ENCODE peak calls at places on chromosomes 11 and 22, in seven cellular contexts. Y, O, Z, K, M, V and T are unnamed samples.

GRCh38 chr11:119472186-119472855 is 49.3 kb upstream of the THY1 start:
- DNase-seq in V (no peak), Z (no peak), M (no peak), O (no peak), Y (no peak), K (no peak), T (no peak)

GRCh38 chr11:114061053-114062049 is 1.8 kb downstream of the ZBTB16 start:
- DNase-seq in K (peak), Z (peak), V (no peak), O (peak), Y (no peak), M (no peak), T (peak)

GRCh38 chr11:62724171-62724570 is 3.1 kb downstream of the HNRNPUL2 start:
- DNase-seq in O (no peak), V (no peak), K (no peak), Y (no peak), M (no peak), Z (no peak), T (no peak)

GRCh38 chr22:26406118-26406517 is 22.9 kb upstream of the ASPHD2 start:
- DNase-seq in K (no peak), O (no peak), M (no peak), Y (no peak), V (no peak), Z (no peak), T (no peak)

GRCh38 chr22:45202333-45203149 is 38.2 kb downstream of the KIAA0930 start:
- DNase-seq in M (no peak), Y (no peak), K (no peak), V (no peak), O (no peak), Z (no peak), T (no peak)

GRCh38 chr11:9802291-9802861 is 138.5 kb downstream of the SWAP70 start:
- DNase-seq in M (no peak), Z (no peak), Y (no peak), V (no peak), O (peak), K (no peak), T (no peak)

GRCh38 chr11:8813658-8814057 is 97.3 kb upstream of the AKIP1 start:
- DNase-seq in K (peak), Y (peak), V (peak), O (peak), M (no peak), Z (peak), T (peak)

GRCh38 chr11:65663634-65664200 is 1.0 kb upstream of the RELA start:
- DNase-seq in V (no peak), K (peak), Z (no peak), Y (no peak), O (peak), M (no peak), T (no peak)

GRCh38 chr11:119774180-119774763 is 45.3 kb upstream of the NECTIN1 start:
- DNase-seq in V (no peak), K (peak), M (no peak), O (no peak), Z (peak), Y (no peak), T (peak)

GRCh38 chr11:7520981-7521487 is 7.2 kb downstream of the PPFIBP2 start:
- DNase-seq in Y (no peak), O (no peak), V (no peak), K (no peak), M (no peak), Z (no peak), T (peak)

GRCh38 chr22:40453676-40454075 is 83.3 kb downstream of the SGSM3 start:
- DNase-seq in M (no peak), Z (no peak), K (no peak), V (no peak), Y (no peak), O (no peak), T (no peak)

GRCh38 chr22:27829620-27830019 is 28.1 kb upstream of the MN1 start:
- DNase-seq in M (no peak), V (no peak), Y (no peak), O (no peak), K (no peak), Z (no peak), T (no peak)

GRCh38 chr22:17751596-17751995 is 22.7 kb downstream of the BID start:
- DNase-seq in V (no peak), Z (no peak), M (no peak), O (no peak), Y (no peak), K (no peak), T (no peak)

GRCh38 chr22:47586946-47587345 is 824.5 kb downstream of the TBC1D22A start:
- DNase-seq in M (no peak), K (no peak), V (no peak), Z (no peak), O (no peak), Y (no peak), T (no peak)

GRCh38 chr11:111845256-111846028 is 25.9 kb downstream of the ALG9 start:
- DNase-seq in V (no peak), Y (no peak), K (no peak), O (no peak), Z (no peak), M (no peak), T (peak)

GRCh38 chr11:31118566-31118965 is 251.0 kb downstream of the DCDC1 start:
- DNase-seq in O (no peak), M (no peak), Y (no peak), V (no peak), K (no peak), Z (no peak), T (no peak)

GRCh38 chr11:61119571-61119970 is 17.3 kb downstream of the CD5 start:
- DNase-seq in K (no peak), O (no peak), M (no peak), V (no peak), Z (no peak), Y (no peak), T (no peak)

GRCh38 chr11:66881436-66881835 is 24.6 kb downstream of the LRFN4 start:
- DNase-seq in O (no peak), M (no peak), Y (no peak), Z (no peak), V (no peak), K (no peak), T (no peak)

GRCh38 chr11:46120711-46121327 is 435 bp downstream of the PHF21A start:
- DNase-seq in Y (no peak), Z (peak), O (peak), M (no peak), K (peak), V (no peak), T (peak)

GRCh38 chr22:23896166-23896522 is 2.0 kb downstream of the MIF start:
- DNase-seq in V (no peak), M (no peak), Y (no peak), K (no peak), O (no peak), Z (no peak), T (no peak)

GRCh38 chr11:2518112-2518982 is 73.5 kb downstream of the KCNQ1 start:
- DNase-seq in Z (peak), Y (no peak), O (peak), V (no peak), M (no peak), K (no peak), T (no peak)

GRCh38 chr22:30574095-30574981 is at the start of gene GAL3ST1:
- DNase-seq in Z (peak), M (no peak), V (no peak), O (peak), Y (no peak), K (no peak), T (no peak)

GRCh38 chr22:48757581-48757980 is 1070.1 kb downstream of the BRD1 start:
- DNase-seq in K (no peak), M (no peak), Y (no peak), Z (no peak), V (no peak), O (no peak), T (no peak)
- TF ChIP-seq MAX in K (no peak), M (no peak), Y (no peak), Z (no peak), V (no peak), O (no peak), T (no peak)

DNA sequence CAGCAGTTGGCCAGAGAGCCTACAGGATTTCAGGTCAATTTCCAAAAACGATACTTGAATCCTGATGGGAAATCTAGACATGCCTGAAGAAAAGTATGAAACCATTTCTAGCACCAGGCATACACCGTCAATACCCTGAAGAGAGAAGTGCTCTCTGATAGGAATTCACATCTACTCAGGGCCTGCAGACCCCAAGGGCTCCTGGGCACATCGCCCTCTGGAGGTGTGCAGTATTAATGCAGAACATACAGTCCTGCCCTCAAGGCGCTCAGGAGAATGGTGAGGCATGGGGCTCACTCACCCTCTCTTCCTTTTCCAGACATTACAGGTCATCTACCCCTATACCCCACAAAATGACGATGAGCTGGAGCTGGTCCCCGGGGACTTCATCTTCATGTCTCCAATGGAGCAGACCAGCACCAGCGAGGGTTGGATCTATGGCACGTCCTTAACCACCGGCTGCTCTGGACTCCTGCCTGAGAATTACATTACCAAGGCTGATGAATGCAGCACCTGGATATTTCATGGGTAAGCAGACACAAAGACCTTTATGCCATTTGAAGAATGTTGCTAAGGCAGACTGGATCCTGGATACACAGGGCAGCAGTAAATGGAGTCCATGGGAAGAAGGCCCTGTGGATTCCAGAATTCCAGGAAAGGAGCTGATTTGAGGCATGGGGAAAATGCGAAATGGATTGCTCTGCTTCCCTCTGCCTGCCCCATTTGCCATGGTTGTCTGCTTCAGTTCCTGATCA is 49.3 kb upstream of the CRTAM start:
- DNase-seq in M (no peak), K (no peak), O (no peak), Z (no peak), V (no peak), Y (no peak), T (no peak)
- TF ChIP-seq CTCF in M (peak), K (no peak), O (peak), Z (no peak), V (peak), Y (peak), T (peak)

GRCh38 chr11:75428301-75428724 is 4.7 kb downstream of the KLHL35 start:
- DNase-seq in Z (peak), V (no peak), K (peak), M (no peak), O (peak), Y (no peak), T (peak)
- TF ChIP-seq MAX in Z (no peak), V (no peak), K (no peak), M (no peak), O (peak), Y (no peak), T (peak)

GRCh38 chr11:104549019-104549418 is 349.2 kb downstream of the CASP12 start:
- DNase-seq in O (no peak), Y (no peak), M (no peak), Z (no peak), K (no peak), V (no peak), T (no peak)
- TF ChIP-seq CTCF in O (no peak), Y (no peak), M (no peak), Z (no peak), K (no peak), V (no peak), T (no peak)

DNA sequence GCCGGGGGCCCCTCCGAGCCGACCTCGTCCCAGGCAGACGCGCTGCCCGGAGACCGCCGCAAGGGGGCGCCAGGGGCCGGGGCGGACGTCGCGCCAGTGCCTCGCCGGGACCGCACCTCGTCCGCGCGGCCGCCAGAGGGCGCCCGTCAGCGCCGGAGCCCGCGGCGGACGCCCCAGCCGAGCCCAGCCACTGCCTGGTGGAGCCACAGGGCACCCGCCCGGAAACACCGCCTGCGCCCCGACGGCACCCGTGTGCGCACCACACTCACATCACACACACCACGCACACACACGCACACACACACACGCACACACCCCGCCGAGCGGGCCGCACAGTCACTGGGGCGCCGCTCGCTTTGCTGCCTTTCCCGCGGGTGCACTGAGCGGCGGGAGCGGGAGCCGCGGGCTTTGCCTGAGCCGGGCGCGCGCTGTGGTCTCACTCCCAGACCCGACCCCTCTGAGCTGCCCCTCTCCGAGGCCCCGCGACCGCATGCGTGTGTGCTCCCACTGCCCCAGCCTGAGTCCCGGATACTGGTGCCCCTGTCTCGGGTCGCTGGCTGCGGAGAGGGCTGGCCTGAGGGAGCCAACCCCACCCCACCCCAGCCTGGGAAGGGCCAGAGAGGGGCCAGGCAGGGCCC is 449.3 kb downstream of the OPCML start:
- DNase-seq in Y (no peak), V (no peak), K (peak), M (no peak), O (peak), Z (peak), T (peak)
- TF ChIP-seq MAX in Y (no peak), V (peak), K (no peak), M (no peak), O (no peak), Z (peak), T (no peak)